ENCODE peak calls at places on chromosomes 2 and 18, in eight cellular contexts. One of them, this sample, is unnamed.

GRCh38 chr2:215136669-215137328 is 1.6 kb downstream of the ABCA12 start:
- DNase-seq in stimulated activated CD8-positive, alpha-beta memory T cell treated with anti-CD3 and anti-CD28 coated beads, Interleukin-15, amount 100 ng/mL, for 1 hour: no peak
- DNase-seq in CD4-positive, alpha-beta memory T cell: no peak
- DNase-seq in NCI-H2029 treated with DMSO at 0.1 percent for 48 hours: no peak
- DNase-seq in MV-4-11: no peak
- DNase-seq in bronchial epithelial cell: peak; percentile 97
- DNase-seq in T-helper 1 cell: no peak
- DNase-seq in WERI-Rb-1: peak; percentile 58
- DNase-seq in this sample: peak; percentile 63

GRCh38 chr2:111986116-111986900 is 68.8 kb upstream of the TMEM87B start:
- DNase-seq in stimulated activated CD8-positive, alpha-beta memory T cell treated with anti-CD3 and anti-CD28 coated beads, Interleukin-15, amount 100 ng/mL, for 1 hour: no peak
- DNase-seq in CD4-positive, alpha-beta memory T cell: no peak
- DNase-seq in NCI-H2029 treated with DMSO at 0.1 percent for 48 hours: no peak
- DNase-seq in MV-4-11: no peak
- DNase-seq in bronchial epithelial cell: no peak
- DNase-seq in T-helper 1 cell: no peak
- DNase-seq in WERI-Rb-1: no peak
- DNase-seq in this sample: peak; percentile 11

GRCh38 chr2:78541088-78541450 is 484.4 kb upstream of the REG3G start:
- DNase-seq in stimulated activated CD8-positive, alpha-beta memory T cell treated with anti-CD3 and anti-CD28 coated beads, Interleukin-15, amount 100 ng/mL, for 1 hour: no peak
- DNase-seq in CD4-positive, alpha-beta memory T cell: no peak
- DNase-seq in NCI-H2029 treated with DMSO at 0.1 percent for 48 hours: no peak
- DNase-seq in MV-4-11: no peak
- DNase-seq in bronchial epithelial cell: no peak
- DNase-seq in T-helper 1 cell: no peak
- DNase-seq in WERI-Rb-1: no peak
- DNase-seq in this sample: no peak

GRCh38 chr2:120602251-120602650 is 133.4 kb upstream of the GLI2 start:
- DNase-seq in stimulated activated CD8-positive, alpha-beta memory T cell treated with anti-CD3 and anti-CD28 coated beads, Interleukin-15, amount 100 ng/mL, for 1 hour: no peak
- DNase-seq in CD4-positive, alpha-beta memory T cell: no peak
- DNase-seq in NCI-H2029 treated with DMSO at 0.1 percent for 48 hours: no peak
- DNase-seq in MV-4-11: no peak
- DNase-seq in bronchial epithelial cell: peak; percentile 42
- DNase-seq in T-helper 1 cell: no peak
- DNase-seq in WERI-Rb-1: no peak
- DNase-seq in this sample: no peak

GRCh38 chr18:56152547-56152946 is 485.8 kb downstream of the TXNL1 start:
- DNase-seq in stimulated activated CD8-positive, alpha-beta memory T cell treated with anti-CD3 and anti-CD28 coated beads, Interleukin-15, amount 100 ng/mL, for 1 hour: no peak
- DNase-seq in CD4-positive, alpha-beta memory T cell: no peak
- DNase-seq in NCI-H2029 treated with DMSO at 0.1 percent for 48 hours: no peak
- DNase-seq in MV-4-11: no peak
- DNase-seq in bronchial epithelial cell: no peak
- DNase-seq in T-helper 1 cell: no peak
- DNase-seq in WERI-Rb-1: no peak
- DNase-seq in this sample: no peak

GRCh38 chr2:212135739-212136138 is 402.9 kb downstream of the ERBB4 start:
- DNase-seq in stimulated activated CD8-positive, alpha-beta memory T cell treated with anti-CD3 and anti-CD28 coated beads, Interleukin-15, amount 100 ng/mL, for 1 hour: no peak
- DNase-seq in CD4-positive, alpha-beta memory T cell: no peak
- DNase-seq in NCI-H2029 treated with DMSO at 0.1 percent for 48 hours: peak; percentile 68
- DNase-seq in MV-4-11: no peak
- DNase-seq in bronchial epithelial cell: peak; percentile 54
- DNase-seq in T-helper 1 cell: no peak
- DNase-seq in WERI-Rb-1: peak; percentile 35
- DNase-seq in this sample: peak; percentile 98

GRCh38 chr2:105977212-105977611 is 216.9 kb downstream of the UXS1 start:
- DNase-seq in stimulated activated CD8-positive, alpha-beta memory T cell treated with anti-CD3 and anti-CD28 coated beads, Interleukin-15, amount 100 ng/mL, for 1 hour: no peak
- DNase-seq in CD4-positive, alpha-beta memory T cell: no peak
- DNase-seq in NCI-H2029 treated with DMSO at 0.1 percent for 48 hours: no peak
- DNase-seq in MV-4-11: no peak
- DNase-seq in bronchial epithelial cell: peak; percentile 96
- DNase-seq in T-helper 1 cell: no peak
- DNase-seq in WERI-Rb-1: no peak
- DNase-seq in this sample: no peak

GRCh38 chr2:36354816-36355156 is 792 bp upstream of the CRIM1 start:
- DNase-seq in stimulated activated CD8-positive, alpha-beta memory T cell treated with anti-CD3 and anti-CD28 coated beads, Interleukin-15, amount 100 ng/mL, for 1 hour: no peak
- DNase-seq in CD4-positive, alpha-beta memory T cell: no peak
- DNase-seq in NCI-H2029 treated with DMSO at 0.1 percent for 48 hours: no peak
- DNase-seq in MV-4-11: no peak
- DNase-seq in bronchial epithelial cell: no peak
- DNase-seq in T-helper 1 cell: no peak
- DNase-seq in WERI-Rb-1: no peak
- DNase-seq in this sample: no peak

GRCh38 chr2:9300829-9301453 is 94.3 kb downstream of the ASAP2 start:
- DNase-seq in stimulated activated CD8-positive, alpha-beta memory T cell treated with anti-CD3 and anti-CD28 coated beads, Interleukin-15, amount 100 ng/mL, for 1 hour: no peak
- DNase-seq in CD4-positive, alpha-beta memory T cell: no peak
- DNase-seq in NCI-H2029 treated with DMSO at 0.1 percent for 48 hours: no peak
- DNase-seq in MV-4-11: no peak
- DNase-seq in bronchial epithelial cell: peak; percentile 51
- DNase-seq in T-helper 1 cell: no peak
- DNase-seq in WERI-Rb-1: no peak
- DNase-seq in this sample: no peak

GRCh38 chr2:53131416-53131815 is 636.2 kb upstream of the CHAC2 start:
- DNase-seq in stimulated activated CD8-positive, alpha-beta memory T cell treated with anti-CD3 and anti-CD28 coated beads, Interleukin-15, amount 100 ng/mL, for 1 hour: no peak
- DNase-seq in CD4-positive, alpha-beta memory T cell: no peak
- DNase-seq in NCI-H2029 treated with DMSO at 0.1 percent for 48 hours: no peak
- DNase-seq in MV-4-11: no peak
- DNase-seq in bronchial epithelial cell: peak; percentile 82
- DNase-seq in T-helper 1 cell: no peak
- DNase-seq in WERI-Rb-1: no peak
- DNase-seq in this sample: no peak

GRCh38 chr18:50065039-50065438 is 129.9 kb downstream of the MYO5B start:
- DNase-seq in stimulated activated CD8-positive, alpha-beta memory T cell treated with anti-CD3 and anti-CD28 coated beads, Interleukin-15, amount 100 ng/mL, for 1 hour: no peak
- DNase-seq in CD4-positive, alpha-beta memory T cell: no peak
- DNase-seq in NCI-H2029 treated with DMSO at 0.1 percent for 48 hours: no peak
- DNase-seq in MV-4-11: no peak
- DNase-seq in bronchial epithelial cell: no peak
- DNase-seq in T-helper 1 cell: no peak
- DNase-seq in WERI-Rb-1: no peak
- DNase-seq in this sample: no peak

GRCh38 chr2:70703900-70704549 is 64.0 kb downstream of the ADD2 start:
- DNase-seq in stimulated activated CD8-positive, alpha-beta memory T cell treated with anti-CD3 and anti-CD28 coated beads, Interleukin-15, amount 100 ng/mL, for 1 hour: no peak
- DNase-seq in CD4-positive, alpha-beta memory T cell: no peak
- DNase-seq in NCI-H2029 treated with DMSO at 0.1 percent for 48 hours: no peak
- DNase-seq in MV-4-11: no peak
- DNase-seq in bronchial epithelial cell: no peak
- DNase-seq in T-helper 1 cell: no peak
- DNase-seq in WERI-Rb-1: peak; percentile 5
- DNase-seq in this sample: no peak

GRCh38 chr2:46010925-46011490 is 286.2 kb upstream of the EPAS1 start:
- DNase-seq in stimulated activated CD8-positive, alpha-beta memory T cell treated with anti-CD3 and anti-CD28 coated beads, Interleukin-15, amount 100 ng/mL, for 1 hour: no peak
- DNase-seq in CD4-positive, alpha-beta memory T cell: peak; percentile 35
- DNase-seq in NCI-H2029 treated with DMSO at 0.1 percent for 48 hours: peak; percentile 11
- DNase-seq in MV-4-11: peak; percentile 33
- DNase-seq in bronchial epithelial cell: peak; percentile 67
- DNase-seq in T-helper 1 cell: no peak
- DNase-seq in WERI-Rb-1: no peak
- DNase-seq in this sample: peak; percentile 72

GRCh38 chr2:127575941-127576432 is 40.5 kb downstream of the MYO7B start:
- DNase-seq in stimulated activated CD8-positive, alpha-beta memory T cell treated with anti-CD3 and anti-CD28 coated beads, Interleukin-15, amount 100 ng/mL, for 1 hour: no peak
- DNase-seq in CD4-positive, alpha-beta memory T cell: no peak
- DNase-seq in NCI-H2029 treated with DMSO at 0.1 percent for 48 hours: no peak
- DNase-seq in MV-4-11: no peak
- DNase-seq in bronchial epithelial cell: no peak
- DNase-seq in T-helper 1 cell: no peak
- DNase-seq in WERI-Rb-1: no peak
- DNase-seq in this sample: no peak

GRCh38 chr2:182973441-182974352 is 64.6 kb downstream of the NCKAP1 start:
- DNase-seq in stimulated activated CD8-positive, alpha-beta memory T cell treated with anti-CD3 and anti-CD28 coated beads, Interleukin-15, amount 100 ng/mL, for 1 hour: no peak
- DNase-seq in CD4-positive, alpha-beta memory T cell: no peak
- DNase-seq in NCI-H2029 treated with DMSO at 0.1 percent for 48 hours: no peak
- DNase-seq in MV-4-11: no peak
- DNase-seq in bronchial epithelial cell: no peak
- DNase-seq in T-helper 1 cell: no peak
- DNase-seq in WERI-Rb-1: no peak
- DNase-seq in this sample: no peak

GRCh38 chr2:25714740-25715139 is 41.4 kb upstream of the DTNB start:
- DNase-seq in stimulated activated CD8-positive, alpha-beta memory T cell treated with anti-CD3 and anti-CD28 coated beads, Interleukin-15, amount 100 ng/mL, for 1 hour: no peak
- DNase-seq in CD4-positive, alpha-beta memory T cell: no peak
- DNase-seq in NCI-H2029 treated with DMSO at 0.1 percent for 48 hours: no peak
- DNase-seq in MV-4-11: no peak
- DNase-seq in bronchial epithelial cell: no peak
- DNase-seq in T-helper 1 cell: no peak
- DNase-seq in WERI-Rb-1: no peak
- DNase-seq in this sample: peak; percentile 29

GRCh38 chr2:57516740-57517340 is 529.8 kb upstream of the VRK2 start:
- DNase-seq in stimulated activated CD8-positive, alpha-beta memory T cell treated with anti-CD3 and anti-CD28 coated beads, Interleukin-15, amount 100 ng/mL, for 1 hour: no peak
- DNase-seq in CD4-positive, alpha-beta memory T cell: peak; percentile 10
- DNase-seq in NCI-H2029 treated with DMSO at 0.1 percent for 48 hours: peak; percentile 75
- DNase-seq in MV-4-11: peak; percentile 39
- DNase-seq in bronchial epithelial cell: peak; percentile 56
- DNase-seq in T-helper 1 cell: no peak
- DNase-seq in WERI-Rb-1: no peak
- DNase-seq in this sample: peak; percentile 68

GRCh38 chr2:53373126-53373525 is 394.5 kb upstream of the CHAC2 start:
- DNase-seq in stimulated activated CD8-positive, alpha-beta memory T cell treated with anti-CD3 and anti-CD28 coated beads, Interleukin-15, amount 100 ng/mL, for 1 hour: no peak
- DNase-seq in CD4-positive, alpha-beta memory T cell: no peak
- DNase-seq in NCI-H2029 treated with DMSO at 0.1 percent for 48 hours: no peak
- DNase-seq in MV-4-11: no peak
- DNase-seq in bronchial epithelial cell: no peak
- DNase-seq in T-helper 1 cell: no peak
- DNase-seq in WERI-Rb-1: no peak
- DNase-seq in this sample: no peak

GRCh38 chr18:57438669-57439616 is 3.8 kb downstream of the ONECUT2 start:
- DNase-seq in stimulated activated CD8-positive, alpha-beta memory T cell treated with anti-CD3 and anti-CD28 coated beads, Interleukin-15, amount 100 ng/mL, for 1 hour: no peak
- DNase-seq in CD4-positive, alpha-beta memory T cell: no peak
- DNase-seq in NCI-H2029 treated with DMSO at 0.1 percent for 48 hours: no peak
- DNase-seq in MV-4-11: peak; percentile 57
- DNase-seq in bronchial epithelial cell: no peak
- DNase-seq in T-helper 1 cell: no peak
- DNase-seq in WERI-Rb-1: peak; percentile 70
- DNase-seq in this sample: peak; percentile 33

GRCh38 chr2:73838889-73839539 is 10.3 kb downstream of the STAMBP start:
- DNase-seq in stimulated activated CD8-positive, alpha-beta memory T cell treated with anti-CD3 and anti-CD28 coated beads, Interleukin-15, amount 100 ng/mL, for 1 hour: no peak
- DNase-seq in CD4-positive, alpha-beta memory T cell: no peak
- DNase-seq in NCI-H2029 treated with DMSO at 0.1 percent for 48 hours: no peak
- DNase-seq in MV-4-11: no peak
- DNase-seq in bronchial epithelial cell: no peak
- DNase-seq in T-helper 1 cell: no peak
- DNase-seq in WERI-Rb-1: no peak
- DNase-seq in this sample: no peak

GRCh38 chr2:191376981-191377629 is 131.9 kb downstream of the MYO1B start:
- DNase-seq in stimulated activated CD8-positive, alpha-beta memory T cell treated with anti-CD3 and anti-CD28 coated beads, Interleukin-15, amount 100 ng/mL, for 1 hour: no peak
- DNase-seq in CD4-positive, alpha-beta memory T cell: no peak
- DNase-seq in NCI-H2029 treated with DMSO at 0.1 percent for 48 hours: peak; percentile 3
- DNase-seq in MV-4-11: peak; percentile 93
- DNase-seq in bronchial epithelial cell: peak; percentile 94
- DNase-seq in T-helper 1 cell: no peak
- DNase-seq in WERI-Rb-1: no peak
- DNase-seq in this sample: no peak

GRCh38 chr2:102267774-102268173 is 43.6 kb upstream of the IL1RL1 start:
- DNase-seq in stimulated activated CD8-positive, alpha-beta memory T cell treated with anti-CD3 and anti-CD28 coated beads, Interleukin-15, amount 100 ng/mL, for 1 hour: no peak
- DNase-seq in CD4-positive, alpha-beta memory T cell: no peak
- DNase-seq in NCI-H2029 treated with DMSO at 0.1 percent for 48 hours: no peak
- DNase-seq in MV-4-11: no peak
- DNase-seq in bronchial epithelial cell: no peak
- DNase-seq in T-helper 1 cell: no peak
- DNase-seq in WERI-Rb-1: no peak
- DNase-seq in this sample: no peak

GRCh38 chr2:175441361-175441760 is 259.9 kb upstream of the ATP5MC3 start:
- DNase-seq in stimulated activated CD8-positive, alpha-beta memory T cell treated with anti-CD3 and anti-CD28 coated beads, Interleukin-15, amount 100 ng/mL, for 1 hour: no peak
- DNase-seq in CD4-positive, alpha-beta memory T cell: no peak
- DNase-seq in NCI-H2029 treated with DMSO at 0.1 percent for 48 hours: no peak
- DNase-seq in MV-4-11: no peak
- DNase-seq in bronchial epithelial cell: no peak
- DNase-seq in T-helper 1 cell: no peak
- DNase-seq in WERI-Rb-1: no peak
- DNase-seq in this sample: peak; percentile 47

GRCh38 chr2:161170917-161171594 is 10.8 kb downstream of the TANK start:
- DNase-seq in stimulated activated CD8-positive, alpha-beta memory T cell treated with anti-CD3 and anti-CD28 coated beads, Interleukin-15, amount 100 ng/mL, for 1 hour: no peak
- DNase-seq in CD4-positive, alpha-beta memory T cell: no peak
- DNase-seq in NCI-H2029 treated with DMSO at 0.1 percent for 48 hours: no peak
- DNase-seq in MV-4-11: peak; percentile 73
- DNase-seq in bronchial epithelial cell: peak; percentile 68
- DNase-seq in T-helper 1 cell: no peak
- DNase-seq in WERI-Rb-1: no peak
- DNase-seq in this sample: no peak

GRCh38 chr18:24115628-24116027 is 23.2 kb upstream of the CABYR start:
- DNase-seq in stimulated activated CD8-positive, alpha-beta memory T cell treated with anti-CD3 and anti-CD28 coated beads, Interleukin-15, amount 100 ng/mL, for 1 hour: no peak
- DNase-seq in CD4-positive, alpha-beta memory T cell: no peak
- DNase-seq in NCI-H2029 treated with DMSO at 0.1 percent for 48 hours: no peak
- DNase-seq in MV-4-11: peak; percentile 83
- DNase-seq in bronchial epithelial cell: no peak
- DNase-seq in T-helper 1 cell: no peak
- DNase-seq in WERI-Rb-1: no peak
- DNase-seq in this sample: no peak

GRCh38 chr2:24015562-24016375 is 5.9 kb downstream of the MFSD2B start:
- DNase-seq in stimulated activated CD8-positive, alpha-beta memory T cell treated with anti-CD3 and anti-CD28 coated beads, Interleukin-15, amount 100 ng/mL, for 1 hour: no peak
- DNase-seq in CD4-positive, alpha-beta memory T cell: no peak
- DNase-seq in NCI-H2029 treated with DMSO at 0.1 percent for 48 hours: no peak
- DNase-seq in MV-4-11: no peak
- DNase-seq in bronchial epithelial cell: peak; percentile 92
- DNase-seq in T-helper 1 cell: no peak
- DNase-seq in WERI-Rb-1: no peak
- DNase-seq in this sample: no peak

GRCh38 chr2:86507600-86507999 is 55.6 kb downstream of the CHMP3 start:
- DNase-seq in stimulated activated CD8-positive, alpha-beta memory T cell treated with anti-CD3 and anti-CD28 coated beads, Interleukin-15, amount 100 ng/mL, for 1 hour: no peak
- DNase-seq in CD4-positive, alpha-beta memory T cell: no peak
- DNase-seq in NCI-H2029 treated with DMSO at 0.1 percent for 48 hours: no peak
- DNase-seq in MV-4-11: no peak
- DNase-seq in bronchial epithelial cell: no peak
- DNase-seq in T-helper 1 cell: no peak
- DNase-seq in WERI-Rb-1: no peak
- DNase-seq in this sample: no peak

GRCh38 chr2:239445771-239446524 is 45.1 kb upstream of the HDAC4 start:
- DNase-seq in stimulated activated CD8-positive, alpha-beta memory T cell treated with anti-CD3 and anti-CD28 coated beads, Interleukin-15, amount 100 ng/mL, for 1 hour: no peak
- DNase-seq in CD4-positive, alpha-beta memory T cell: no peak
- DNase-seq in NCI-H2029 treated with DMSO at 0.1 percent for 48 hours: no peak
- DNase-seq in MV-4-11: peak; percentile 19
- DNase-seq in bronchial epithelial cell: no peak
- DNase-seq in T-helper 1 cell: no peak
- DNase-seq in WERI-Rb-1: no peak
- DNase-seq in this sample: no peak

GRCh38 chr2:192983173-192983572 is 788.4 kb upstream of the TMEFF2 start:
- DNase-seq in stimulated activated CD8-positive, alpha-beta memory T cell treated with anti-CD3 and anti-CD28 coated beads, Interleukin-15, amount 100 ng/mL, for 1 hour: no peak
- DNase-seq in CD4-positive, alpha-beta memory T cell: no peak
- DNase-seq in NCI-H2029 treated with DMSO at 0.1 percent for 48 hours: no peak
- DNase-seq in MV-4-11: no peak
- DNase-seq in bronchial epithelial cell: no peak
- DNase-seq in T-helper 1 cell: no peak
- DNase-seq in WERI-Rb-1: no peak
- DNase-seq in this sample: no peak

GRCh38 chr2:164890533-164890932 is 48.9 kb upstream of the COBLL1 start:
- DNase-seq in stimulated activated CD8-positive, alpha-beta memory T cell treated with anti-CD3 and anti-CD28 coated beads, Interleukin-15, amount 100 ng/mL, for 1 hour: no peak
- DNase-seq in CD4-positive, alpha-beta memory T cell: no peak
- DNase-seq in NCI-H2029 treated with DMSO at 0.1 percent for 48 hours: no peak
- DNase-seq in MV-4-11: peak; percentile 79
- DNase-seq in bronchial epithelial cell: no peak
- DNase-seq in T-helper 1 cell: no peak
- DNase-seq in WERI-Rb-1: peak; percentile 66
- DNase-seq in this sample: peak; percentile 99

GRCh38 chr2:26579025-26579722 is 62.0 kb downstream of the CIB4 start:
- DNase-seq in stimulated activated CD8-positive, alpha-beta memory T cell treated with anti-CD3 and anti-CD28 coated beads, Interleukin-15, amount 100 ng/mL, for 1 hour: no peak
- DNase-seq in CD4-positive, alpha-beta memory T cell: no peak
- DNase-seq in NCI-H2029 treated with DMSO at 0.1 percent for 48 hours: no peak
- DNase-seq in MV-4-11: no peak
- DNase-seq in bronchial epithelial cell: no peak
- DNase-seq in T-helper 1 cell: no peak
- DNase-seq in WERI-Rb-1: no peak
- DNase-seq in this sample: no peak

GRCh38 chr18:41462946-41463345 is 492.1 kb upstream of the PIK3C3 start:
- DNase-seq in stimulated activated CD8-positive, alpha-beta memory T cell treated with anti-CD3 and anti-CD28 coated beads, Interleukin-15, amount 100 ng/mL, for 1 hour: no peak
- DNase-seq in CD4-positive, alpha-beta memory T cell: no peak
- DNase-seq in NCI-H2029 treated with DMSO at 0.1 percent for 48 hours: no peak
- DNase-seq in MV-4-11: no peak
- DNase-seq in bronchial epithelial cell: peak; percentile 15
- DNase-seq in T-helper 1 cell: no peak
- DNase-seq in WERI-Rb-1: no peak
- DNase-seq in this sample: no peak

GRCh38 chr2:86807462-86808275 is 17.0 kb upstream of the CD8A start:
- DNase-seq in stimulated activated CD8-positive, alpha-beta memory T cell treated with anti-CD3 and anti-CD28 coated beads, Interleukin-15, amount 100 ng/mL, for 1 hour: no peak
- DNase-seq in CD4-positive, alpha-beta memory T cell: no peak
- DNase-seq in NCI-H2029 treated with DMSO at 0.1 percent for 48 hours: peak; percentile 21
- DNase-seq in MV-4-11: no peak
- DNase-seq in bronchial epithelial cell: peak; percentile 56
- DNase-seq in T-helper 1 cell: no peak
- DNase-seq in WERI-Rb-1: peak; percentile 72
- DNase-seq in this sample: peak; percentile 73